ENCODE peak calls at places on chromosome 10, in five cellular contexts. K is GM12864, X is adrenal gland, C is neural progenitor cell, Y is spleen. I is an unnamed sample.

GRCh38 chr10:90319188-90319914 is 538.5 kb downstream of the HTR7 start:
- DNase-seq in K (no peak), X (no peak), C (peak; percentile 53), Y (no peak), I (peak; percentile 55)

GRCh38 chr10:60042262-60042661 is 135.9 kb upstream of the CCDC6 start:
- DNase-seq in K (no peak), X (no peak), C (no peak), Y (no peak), I (no peak)

GRCh38 chr10:114638874-114639625 is 19.0 kb downstream of the ABLIM1 start:
- DNase-seq in K (no peak), X (no peak), C (peak; percentile 50), Y (no peak), I (no peak)

GRCh38 chr10:4263281-4263921 is 478.4 kb upstream of the KLF6 start:
- DNase-seq in K (no peak), X (peak; percentile 31), C (no peak), Y (no peak), I (no peak)

GRCh38 chr10:74113546-74113945 is 37.1 kb downstream of the AP3M1 start:
- DNase-seq in K (no peak), X (no peak), C (no peak), Y (no peak), I (no peak)

GRCh38 chr10:119416855-119417254 is 125.7 kb downstream of the RGS10 start:
- DNase-seq in K (peak; percentile 33), X (peak; percentile 67), C (peak; percentile 79), Y (peak; percentile 92), I (peak; percentile 58)

GRCh38 chr10:5285186-5285585 is 79.6 kb upstream of the UCN3 start:
- DNase-seq in K (no peak), X (no peak), C (no peak), Y (no peak), I (no peak)

GRCh38 chr10:101031128-101031795 is at the start of the genes PDZD7 and SFXN3:
- DNase-seq in K (peak; percentile 80), X (peak; percentile 91), C (peak; percentile 93), Y (peak; percentile 99), I (peak; percentile 95)

GRCh38 chr10:6347391-6347951 is 144.7 kb downstream of the PFKFB3 start:
- DNase-seq in K (no peak), X (no peak), C (no peak), Y (peak; percentile 81), I (no peak)

GRCh38 chr10:104327745-104328635 is 10.3 kb downstream of the ITPRIP start:
- DNase-seq in K (no peak), X (peak; percentile 78), C (peak; percentile 91), Y (peak; percentile 79), I (no peak)

GRCh38 chr10:74669210-74669609 is 157.2 kb upstream of the KAT6B start:
- DNase-seq in K (no peak), X (no peak), C (no peak), Y (no peak), I (no peak)

GRCh38 chr10:48251525-48252353 is 22.8 kb downstream of the FRMPD2 start:
- DNase-seq in K (no peak), X (no peak), C (no peak), Y (no peak), I (peak; percentile 17)

GRCh38 chr10:6220418-6221191 is 17.9 kb downstream of the PFKFB3 start:
- DNase-seq in K (no peak), X (no peak), C (no peak), Y (no peak), I (no peak)

GRCh38 chr10:75468612-75469011 is 37.2 kb downstream of the LRMDA start:
- DNase-seq in K (no peak), X (peak; percentile 42), C (no peak), Y (no peak), I (no peak)

GRCh38 chr10:11404931-11405330 is 206.5 kb downstream of the USP6NL start:
- DNase-seq in K (no peak), X (no peak), C (no peak), Y (no peak), I (no peak)

GRCh38 chr10:44415121-44415520 is 30.2 kb upstream of the CXCL12 start:
- DNase-seq in K (no peak), X (no peak), C (no peak), Y (no peak), I (no peak)

GRCh38 chr10:98349508-98349922 is 65.5 kb downstream of the PYROXD2 start:
- DNase-seq in K (peak; percentile 25), X (peak; percentile 59), C (no peak), Y (no peak), I (no peak)

GRCh38 chr10:35035641-35036040 is 54.5 kb downstream of the CUL2 start:
- DNase-seq in K (no peak), X (no peak), C (no peak), Y (no peak), I (no peak)

GRCh38 chr10:52818019-52818418 is 45.4 kb upstream of the MBL2 start:
- DNase-seq in K (peak; percentile 51), X (no peak), C (peak; percentile 62), Y (no peak), I (peak; percentile 30)

GRCh38 chr10:112166800-112167199 is 16.8 kb downstream of the GPAM start:
- DNase-seq in K (no peak), X (no peak), C (no peak), Y (no peak), I (no peak)
- TF ChIP-seq CTCF in K (no peak), X (no peak), C (no peak), Y (no peak), I (no peak)

GRCh38 chr10:102917314-102917961 is 656 bp upstream of the CNNM2 start:
- DNase-seq in K (no peak), X (peak; percentile 94), C (peak; percentile 95), Y (peak; percentile 97), I (peak; percentile 79)

GRCh38 chr10:102918817-102919236 is 733 bp downstream of the CNNM2 start:
- DNase-seq in K (no peak), X (no peak), C (peak; percentile 48), Y (peak; percentile 87), I (peak; percentile 4)

GRCh38 chr10:102919992-102920736 is 2.1 kb downstream of the CNNM2 start:
- DNase-seq in K (no peak), X (no peak), C (peak; percentile 27), Y (no peak), I (no peak)

GRCh38 chr10:102919237-102919959 is 1.3 kb downstream of the CNNM2 start:
- DNase-seq in K (no peak), X (peak; percentile 70), C (peak; percentile 66), Y (peak; percentile 84), I (peak; percentile 11)

DNA sequence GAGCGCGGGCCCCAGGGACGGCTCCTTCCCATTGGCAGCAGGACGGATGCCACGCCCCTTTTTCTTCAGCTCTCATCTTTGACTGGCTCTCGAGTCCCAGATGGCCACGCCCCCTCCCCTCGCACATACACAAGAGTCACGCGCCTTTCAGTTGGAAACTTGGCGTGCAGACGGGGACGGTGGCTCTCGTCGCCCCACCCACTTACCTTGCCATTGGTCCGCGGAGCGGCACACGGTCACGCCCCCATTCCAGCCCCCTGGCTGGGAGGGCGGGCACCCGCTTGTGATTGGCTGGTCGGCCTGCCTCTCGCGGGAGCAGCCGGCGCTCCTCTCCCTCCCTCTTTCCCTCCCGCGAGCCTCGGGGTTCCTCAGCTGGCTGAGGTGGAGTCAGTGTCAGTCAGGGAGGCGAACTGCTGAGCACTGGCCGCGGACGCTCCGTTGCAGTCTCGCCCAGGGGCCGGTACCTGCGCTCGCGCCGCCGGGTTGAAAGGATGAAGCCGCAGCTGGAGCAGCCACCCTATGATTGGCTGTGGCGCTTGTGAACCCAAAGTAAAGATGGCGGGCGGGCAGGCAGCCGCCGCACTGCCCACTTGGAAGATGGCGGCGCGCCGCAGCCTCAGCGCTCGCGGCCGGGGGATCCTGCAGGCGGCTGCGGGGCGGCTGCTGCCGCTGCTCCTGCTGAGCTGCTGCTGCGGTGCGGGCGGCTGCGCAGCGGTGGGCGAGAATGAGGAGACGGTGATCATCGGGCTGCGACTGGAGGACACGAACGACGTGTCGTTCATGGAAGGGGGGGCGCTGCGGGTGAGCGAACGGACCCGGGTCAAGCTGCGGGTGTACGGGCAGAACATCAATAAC is at the start of gene CNNM2:
- DNase-seq in K (peak; percentile 99), X (peak; percentile 100), C (peak; percentile 100), Y (peak; percentile 99), I (peak; percentile 97)
- TF ChIP-seq CTCF in K (no peak), X (no peak), C (no peak), Y (no peak), I (no peak)

GRCh38 chr10:43029043-43029442 is 47.8 kb upstream of the RET start:
- DNase-seq in K (no peak), X (no peak), C (no peak), Y (no peak), I (no peak)

GRCh38 chr10:43036581-43037428 is 40.1 kb upstream of the RET start:
- DNase-seq in K (no peak), X (no peak), C (no peak), Y (no peak), I (no peak)

GRCh38 chr10:43035785-43036184 is 41.1 kb upstream of the RET start:
- DNase-seq in K (no peak), X (no peak), C (no peak), Y (no peak), I (no peak)

GRCh38 chr10:43028143-43028542 is 48.7 kb upstream of the RET start:
- DNase-seq in K (no peak), X (no peak), C (no peak), Y (no peak), I (no peak)

GRCh38 chr10:43032613-43033012 is 44.3 kb upstream of the RET start:
- DNase-seq in K (no peak), X (no peak), C (no peak), Y (no peak), I (no peak)
- TF ChIP-seq CTCF in K (no peak), X (no peak), C (no peak), Y (no peak), I (no peak)

GRCh38 chr10:86693721-86694369 is 25.5 kb downstream of the LDB3 start:
- DNase-seq in K (no peak), X (peak; percentile 49), C (peak; percentile 72), Y (no peak), I (peak; percentile 35)
- TF ChIP-seq CTCF in K (peak; percentile 71), X (peak; percentile 61), C (peak; percentile 66), Y (peak; percentile 68), I (peak; percentile 43)

DNA sequence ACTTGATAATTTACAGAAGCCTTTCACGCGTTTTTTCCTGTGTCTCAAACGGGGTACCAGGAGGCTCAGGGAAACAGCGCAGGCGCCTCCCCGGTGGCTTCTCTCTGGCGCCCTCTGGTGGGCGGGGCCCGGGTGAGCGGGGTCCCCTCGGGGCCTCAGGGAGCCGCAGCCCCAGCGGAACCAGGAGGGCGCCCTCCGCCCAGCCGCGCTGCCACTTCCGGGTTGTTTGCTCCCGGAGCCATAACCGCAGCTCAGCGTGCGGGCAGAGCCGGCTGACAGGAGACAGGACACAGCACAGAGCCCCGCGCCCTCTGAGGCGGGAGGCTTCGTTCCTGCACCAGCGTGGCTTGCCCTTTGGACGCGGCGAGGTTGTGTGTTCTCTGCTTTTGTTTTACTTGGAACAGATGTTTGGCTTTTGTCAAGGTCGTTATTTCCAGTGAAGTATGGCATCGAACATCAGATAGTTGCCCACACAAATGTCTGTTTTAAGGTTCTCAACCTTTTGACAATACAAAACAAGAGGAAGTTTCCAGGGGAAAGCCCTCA is 6.9 kb upstream of the CYP2E1 start:
- DNase-seq in K (peak; percentile 25), X (peak; percentile 76), C (peak; percentile 32), Y (peak; percentile 97), I (peak; percentile 94)
- TF ChIP-seq CTCF in K (peak; percentile 84), X (peak; percentile 78), C (peak; percentile 44), Y (peak; percentile 97), I (peak; percentile 89)

GRCh38 chr10:71429929-71430328 is 33.2 kb downstream of the CDH23 start:
- DNase-seq in K (no peak), X (no peak), C (peak; percentile 60), Y (peak; percentile 40), I (no peak)
- TF ChIP-seq CTCF in K (peak; percentile 51), X (no peak), C (peak; percentile 50), Y (no peak), I (peak; percentile 41)

GRCh38 chr10:49538381-49539319 is at the start of gene ERCC6:
- DNase-seq in K (peak; percentile 92), X (peak; percentile 98), C (peak; percentile 98), Y (peak; percentile 99), I (peak; percentile 97)
- TF ChIP-seq CTCF in K (no peak), X (no peak), C (no peak), Y (no peak), I (no peak)